ENCODE peak calls at places on chromosomes 7 and 10, in nine cellular contexts. Z, X, A, Y, O, W, U, E and P are unnamed samples.

GRCh38 chr7:105234886-105235285 is 153.8 kb downstream of the SRPK2 start:
- DNase-seq in Z (no peak), X (no peak), A (no peak), Y (no peak), O (no peak), W (no peak), U (no peak), E (no peak), P (no peak)

GRCh38 chr7:44534501-44534900 is 6.6 kb downstream of the NPC1L1 start:
- DNase-seq in Z (no peak), X (no peak), A (peak), Y (peak), O (no peak), W (peak), U (no peak), E (peak), P (peak)

GRCh38 chr7:137538361-137538762 is 194.8 kb upstream of the PTN start:
- DNase-seq in Z (peak), X (no peak), A (no peak), Y (no peak), O (no peak), W (no peak), U (no peak), E (no peak), P (no peak)

GRCh38 chr7:88202799-88203198 is 17.0 kb downstream of the SRI start:
- DNase-seq in Z (no peak), X (no peak), A (no peak), Y (no peak), O (no peak), W (no peak), U (no peak), E (no peak), P (no peak)

GRCh38 chr10:74518076-74518475 is 308.3 kb upstream of the KAT6B start:
- DNase-seq in Z (no peak), X (no peak), A (no peak), Y (no peak), O (no peak), W (no peak), U (no peak), E (no peak), P (no peak)

GRCh38 chr10:74882427-74882826 is 56.0 kb downstream of the KAT6B start:
- DNase-seq in Z (peak), X (no peak), A (no peak), Y (no peak), O (no peak), W (no peak), U (no peak), E (no peak), P (no peak)

GRCh38 chr7:50505553-50505952 is 55.4 kb upstream of the FIGNL1 start:
- DNase-seq in Z (no peak), X (no peak), A (no peak), Y (no peak), O (no peak), W (no peak), U (no peak), E (no peak), P (no peak)

GRCh38 chr10:108653466-108653865 is 1269.8 kb downstream of the XPNPEP1 start:
- DNase-seq in Z (peak), X (no peak), A (no peak), Y (no peak), O (no peak), W (no peak), U (no peak), E (no peak), P (no peak)

GRCh38 chr7:4683884-4684565 is 1.9 kb downstream of the FOXK1 start:
- DNase-seq in Z (peak), X (peak), A (peak), Y (peak), O (peak), W (peak), U (peak), E (peak), P (peak)

DNA sequence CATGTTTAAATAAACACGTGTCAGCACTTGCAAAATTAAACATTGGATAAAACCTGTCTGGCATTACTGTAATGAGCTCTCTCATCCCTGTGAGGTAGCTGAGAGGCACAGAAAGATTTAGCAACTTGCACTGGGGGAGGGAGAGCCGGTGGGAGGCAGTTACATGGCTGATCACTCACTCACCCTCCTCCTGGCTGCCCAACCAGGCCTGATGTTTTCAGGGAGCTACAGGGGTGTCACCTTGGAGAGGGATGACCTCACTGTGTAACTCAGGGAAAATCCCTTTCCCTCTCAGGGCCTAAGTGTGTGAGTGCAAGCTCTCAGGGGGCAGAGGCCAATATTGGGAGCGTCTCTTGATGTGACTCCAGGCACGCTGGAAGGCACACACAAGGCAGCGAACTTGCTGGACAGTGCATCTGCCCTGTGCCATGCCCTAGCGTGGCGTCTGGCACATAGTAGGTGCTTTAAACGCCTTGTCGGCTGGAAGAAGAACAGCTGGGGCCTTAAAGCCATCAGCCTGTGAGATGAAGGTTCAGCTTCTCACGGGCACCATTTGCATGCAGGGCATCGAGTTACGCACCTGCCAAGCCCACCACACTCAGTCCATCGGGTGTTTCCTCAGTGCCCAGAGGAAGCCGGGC is 51.1 kb downstream of the ELFN1 start:
- DNase-seq in Z (peak), X (no peak), A (no peak), Y (no peak), O (peak), W (no peak), U (no peak), E (no peak), P (no peak)
- H3K27ac ChIP-seq in Z (no peak), X (no peak), A (no peak), Y (no peak), O (no peak), W (no peak), U (no peak), E (no peak), P (no peak)

DNA sequence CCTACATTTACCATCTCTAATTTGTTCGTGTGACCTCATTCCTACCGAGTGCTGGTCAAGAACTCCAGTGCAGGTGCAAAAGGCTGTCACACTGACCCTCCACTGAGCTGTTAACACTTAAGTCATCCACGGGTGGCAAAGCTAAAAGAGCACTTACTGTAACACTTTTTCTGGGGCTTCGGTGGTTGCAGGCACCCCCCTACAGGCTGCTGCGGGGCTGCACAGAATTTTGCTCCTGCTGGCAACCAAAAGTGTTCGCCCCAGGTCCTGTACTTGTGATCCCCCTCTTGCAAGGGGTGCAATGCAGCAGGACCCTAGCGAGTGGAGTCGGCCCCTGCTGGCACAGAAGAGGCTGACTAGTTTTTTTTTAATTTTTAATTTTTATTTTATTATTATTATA is 298.9 kb upstream of the CNTNAP2 start:
- DNase-seq in Z (no peak), X (no peak), A (no peak), Y (no peak), O (no peak), W (no peak), U (no peak), E (no peak), P (no peak)
- H3K4me3 ChIP-seq in Z (no peak), X (no peak), A (no peak), Y (no peak), O (no peak), W (no peak), U (no peak), E (no peak), P (no peak)

GRCh38 chr7:90661290-90662151 is 65.4 kb downstream of the CDK14 start:
- DNase-seq in Z (peak), X (no peak), A (no peak), Y (no peak), O (no peak), W (no peak), U (no peak), E (no peak), P (no peak)
- H3K27ac ChIP-seq in Z (no peak), X (peak), A (no peak), Y (no peak), O (peak), W (no peak), U (no peak), E (no peak), P (no peak)

DNA sequence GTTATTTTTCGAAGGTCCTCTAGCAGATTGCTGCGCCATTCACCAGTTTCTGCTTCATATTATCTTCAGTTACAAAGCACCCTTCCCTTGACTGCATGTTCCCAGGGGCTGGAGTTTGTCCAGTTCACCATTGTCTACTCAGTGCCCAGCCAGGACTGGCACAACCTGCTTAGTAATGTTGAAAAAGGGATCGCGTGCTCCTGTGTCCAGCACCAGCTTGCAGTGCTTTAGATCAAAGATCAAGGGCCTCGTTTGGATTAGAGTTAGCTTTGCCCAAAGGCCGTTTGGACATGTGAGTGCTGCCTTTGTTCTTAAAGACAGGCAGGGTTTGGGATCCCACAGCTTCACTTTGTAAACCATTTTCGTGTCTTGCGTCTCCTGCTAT is 867 bp downstream of the ATP6V0E2 start:
- DNase-seq in Z (no peak), X (no peak), A (no peak), Y (no peak), O (no peak), W (no peak), U (peak), E (no peak), P (no peak)
- H3K4me3 ChIP-seq in Z (no peak), X (peak), A (no peak), Y (peak), O (peak), W (peak), U (peak), E (peak), P (no peak)